ENCODE peak calls at places on chromosomes 16 and 17, in eight cellular contexts. H is tibial nerve, G is right atrium auricular region, R is OCI-LY7, Y is tibial artery, U is psoas muscle, K is cardiac muscle cell, Z is spleen. M is an unnamed sample.

GRCh38 chr17:1880851-1881630 is 51.2 kb downstream of the RPA1 start:
- DNase-seq in G (no peak), Z (no peak), U (no peak), Y (no peak), H (no peak), K (peak; percentile 29), R (no peak), M (no peak)

GRCh38 chr16:69859105-69859969 is 91.8 kb upstream of the CLEC18A start:
- DNase-seq in H (no peak), Y (no peak), U (no peak), G (no peak), K (no peak), Z (no peak), R (peak; percentile 21), M (no peak)

GRCh38 chr17:66952681-66953638 is 11.5 kb upstream of the CACNG4 start:
- DNase-seq in R (no peak), H (no peak), U (no peak), Y (no peak), G (no peak), Z (no peak), K (no peak), M (no peak)

GRCh38 chr16:49019081-49019633 is 262.5 kb downstream of the CBLN1 start:
- DNase-seq in R (no peak), G (no peak), H (no peak), Y (no peak), K (no peak), Z (no peak), U (no peak), M (no peak)

GRCh38 chr16:86449377-86450095 is 60.8 kb upstream of the FOXF1 start:
- DNase-seq in Y (no peak), G (no peak), R (no peak), K (no peak), H (no peak), U (no peak), Z (peak; percentile 19), M (no peak)

GRCh38 chr16:46843898-46844642 is 13.1 kb upstream of the C16orf87 start:
- DNase-seq in Z (peak; percentile 82), U (no peak), Y (no peak), R (no peak), H (no peak), K (no peak), G (no peak), M (peak; percentile 55)

GRCh38 chr16:85139888-85140339 is 27.6 kb upstream of the CIBAR2 start:
- DNase-seq in H (no peak), Z (no peak), U (no peak), R (no peak), Y (no peak), K (no peak), G (no peak), M (no peak)

GRCh38 chr16:28181557-28181914 is 30.2 kb downstream of the XPO6 start:
- DNase-seq in Z (no peak), R (no peak), Y (no peak), H (no peak), G (no peak), K (peak; percentile 95), U (no peak), M (no peak)

GRCh38 chr17:56144205-56144604 is 9.1 kb upstream of the ANKFN1 start:
- DNase-seq in K (no peak), R (no peak), G (no peak), H (no peak), Y (no peak), U (no peak), Z (no peak), M (no peak)

GRCh38 chr17:45190503-45191282 is 29.0 kb downstream of the HEXIM2 start:
- DNase-seq in Z (no peak), K (no peak), R (peak; percentile 54), U (no peak), G (no peak), Y (no peak), H (no peak), M (no peak)

GRCh38 chr16:77290451-77291110 is 91.4 kb downstream of the SYCE1L start:
- DNase-seq in H (no peak), R (no peak), Z (no peak), K (peak; percentile 60), Y (no peak), U (no peak), G (no peak), M (no peak)

GRCh38 chr16:50137268-50137667 is 15.8 kb upstream of the TENT4B start:
- DNase-seq in Y (no peak), U (no peak), G (no peak), H (no peak), Z (no peak), R (no peak), K (no peak), M (no peak)

GRCh38 chr17:10756604-10757003 is 26.8 kb upstream of the TMEM220 start:
- DNase-seq in G (no peak), U (no peak), Y (no peak), K (no peak), H (no peak), R (no peak), Z (no peak), M (no peak)

GRCh38 chr16:57788951-57789350 is 13.3 kb downstream of the KIFC3 start:
- DNase-seq in R (no peak), H (no peak), G (no peak), K (no peak), Z (no peak), U (peak; percentile 30), Y (no peak), M (no peak)

DNA sequence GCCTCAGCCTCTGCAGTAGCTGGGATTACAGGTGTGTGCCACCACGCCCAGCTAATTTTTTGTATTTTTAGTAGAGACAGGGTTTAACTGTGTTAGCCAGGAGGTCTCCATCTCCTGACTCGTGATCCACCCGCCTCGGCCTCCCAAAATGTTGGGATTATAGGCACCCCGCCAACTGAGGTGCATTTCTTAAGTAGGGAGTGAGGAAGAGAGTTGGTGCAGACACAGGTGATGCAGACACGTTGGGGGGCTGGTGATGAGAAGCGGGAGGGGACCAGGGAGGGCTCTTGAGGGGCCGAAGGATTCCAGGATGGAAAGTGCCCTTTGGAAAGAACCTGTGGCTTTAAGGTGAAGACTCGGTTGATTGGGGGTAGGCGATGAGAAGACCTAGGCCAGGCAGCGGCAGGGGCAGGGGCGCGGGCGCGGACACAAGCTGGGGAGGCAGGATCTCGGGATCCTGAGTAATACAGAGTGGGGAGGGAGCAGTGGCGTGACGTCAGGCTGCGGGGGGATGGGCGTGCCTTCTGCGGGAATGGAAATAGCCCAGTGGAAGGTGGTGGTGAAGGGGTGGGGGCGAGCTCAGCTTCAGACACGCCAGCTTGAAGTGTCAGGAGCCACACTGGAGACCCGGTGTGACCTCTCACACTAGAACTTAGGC is 2.5 kb upstream of the ATP6V0C start:
- DNase-seq in Y (peak; percentile 90), H (peak; percentile 65), K (peak; percentile 63), R (no peak), G (peak; percentile 92), Z (peak; percentile 79), U (peak; percentile 78), M (peak; percentile 72)
- H3K4me3 ChIP-seq in Y (no peak overlapping the region), H (no peak overlapping the region), K (no peak overlapping the region), R (no peak overlapping the region), G (no peak overlapping the region), Z (no peak overlapping the region), U (no peak overlapping the region), M (no peak overlapping the region)

GRCh38 chr16:87954361-87954760 is 3.1 kb downstream of the BANP start:
- DNase-seq in Y (no peak), K (no peak), U (no peak), Z (peak; percentile 86), R (no peak), G (no peak), H (no peak), M (peak; percentile 71)
- H3K27ac ChIP-seq in Y (no peak overlapping the region), K (no peak overlapping the region), U (peak overlapping the region; percentile 99), Z (peak overlapping the region; percentile 96), R (no peak overlapping the region), G (peak overlapping the region; percentile 95), H (peak overlapping the region; percentile 96), M (peak overlapping the region; percentile 77)

DNA sequence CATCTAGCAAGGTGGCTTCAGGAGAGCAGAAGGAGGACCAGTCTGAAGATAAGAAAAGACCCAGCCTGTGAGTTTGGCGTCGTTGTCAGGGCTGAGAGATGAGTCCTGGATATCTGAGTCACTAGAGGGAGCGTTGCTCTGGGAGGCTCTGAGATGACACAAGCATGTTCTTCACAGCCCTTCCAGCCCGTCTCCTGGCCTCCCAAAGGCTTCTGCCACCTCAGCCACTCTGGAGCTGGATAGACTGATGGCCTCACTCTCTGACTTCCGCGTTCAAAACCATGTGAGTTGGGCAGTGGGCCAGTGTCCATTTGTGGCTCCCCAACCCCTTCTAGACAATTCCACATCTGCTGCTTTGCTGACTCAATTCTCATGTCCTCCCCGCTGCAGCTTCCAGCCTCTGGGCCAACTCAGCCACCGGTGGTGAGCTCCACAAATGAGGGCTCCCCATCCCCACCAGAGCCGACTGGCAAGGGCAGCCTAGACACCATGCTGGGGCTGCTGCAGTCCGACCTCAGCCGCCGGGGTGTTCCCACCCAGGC is 2.3 kb downstream of the TGFB1I1 start:
- DNase-seq in U (peak; percentile 63), K (peak; percentile 69), Z (peak; percentile 64), R (no peak), H (no peak), G (no peak), Y (no peak), M (no peak)
- TF ChIP-seq CTCF in U (no peak), K (no peak), Z (no peak), R (no peak), H (no peak), G (no peak), Y (no peak), M (no peak)

DNA sequence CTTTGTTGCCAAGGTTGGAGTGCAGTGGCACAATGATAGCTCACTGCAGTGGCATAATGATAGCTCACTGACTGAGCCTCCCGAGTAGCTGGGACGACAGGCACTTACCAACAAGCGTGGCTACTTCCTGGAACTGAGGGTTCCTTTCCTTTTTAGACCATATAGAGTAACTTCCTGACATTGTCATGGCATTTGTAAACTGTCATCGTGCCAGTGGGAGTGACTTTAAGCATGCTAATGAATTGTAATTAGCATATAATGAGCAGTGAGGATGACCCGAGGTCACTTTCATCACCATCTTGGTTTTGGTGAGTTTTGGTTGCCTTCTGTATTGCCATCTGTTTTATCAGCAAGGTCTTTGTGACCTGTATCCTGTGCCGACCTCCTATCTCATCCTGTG is 162.4 kb downstream of the HS3ST4 start:
- DNase-seq in U (no peak), Y (no peak), R (no peak), Z (no peak), H (no peak), K (no peak), G (no peak), M (no peak)
- H3K4me3 ChIP-seq in U (no peak overlapping the region), Y (no peak overlapping the region), R (no peak overlapping the region), Z (no peak overlapping the region), H (no peak overlapping the region), K (no peak overlapping the region), G (no peak overlapping the region), M (no peak overlapping the region)

GRCh38 chr17:57911021-57911420 is 44.2 kb downstream of the CUEDC1 start:
- DNase-seq in K (no peak), G (no peak), R (no peak), U (peak; percentile 27), Z (no peak), H (no peak), Y (no peak), M (no peak)
- H3K27ac ChIP-seq in K (no peak overlapping the region), G (peak overlapping the region; percentile 70), R (no peak overlapping the region), U (peak overlapping the region; percentile 4), Z (no peak overlapping the region), H (peak overlapping the region; percentile 89), Y (no peak overlapping the region), M (peak overlapping the region; percentile 60)

GRCh38 chr16:21001262-21001661 is 100.7 kb downstream of the LYRM1 start:
- DNase-seq in R (peak; percentile 13), Y (no peak), H (no peak), U (no peak), G (no peak), K (peak; percentile 26), Z (no peak), M (no peak)
- TF ChIP-seq CTCF in R (peak; percentile 74), Y (peak; percentile 15), H (peak; percentile 18), U (peak; percentile 21), G (peak; percentile 43), K (peak; percentile 50), Z (peak; percentile 29), M (peak; percentile 43)

M was measured in lower lobe of right lung.